ENCODE peak calls at places on chromosomes 16 and 17, in nine cellular contexts. H is SK-N-SH; Y is adrenal gland; P is transverse colon; U is effector memory CD4-positive, alpha-beta T cell; X is kidney; W is A549; G is SJCRH30; L is RWPE1. S is an unnamed sample.

GRCh38 chr16:89560413-89561194 is at the start of gene RPL13:
- DNase-seq in P (peak; percentile 95), H (peak; percentile 97), L (peak; percentile 93), W (peak; percentile 96), U (peak; percentile 86), Y (peak; percentile 96), X (peak; percentile 98), G (peak; percentile 99), S (peak; percentile 98)

GRCh38 chr17:7867881-7868329 is 10.1 kb downstream of the CYB5D1 start:
- DNase-seq in H (no peak), U (no peak), G (no peak), P (no peak), W (no peak), L (peak; percentile 72), X (no peak), Y (no peak), S (no peak)

GRCh38 chr17:46139365-46140210 is 53.6 kb downstream of the KANSL1 start:
- DNase-seq in Y (no peak), U (no peak), H (no peak), X (no peak), P (no peak), G (no peak), W (no peak), L (no peak), S (no peak)

GRCh38 chr16:9412362-9413311 is 321.2 kb downstream of the HAPSTR1 start:
- DNase-seq in P (no peak), L (no peak), U (no peak), G (no peak), Y (no peak), H (no peak), W (no peak), X (no peak), S (no peak)

GRCh38 chr16:8861563-8862308 is 7.1 kb downstream of the CARHSP1 start:
- DNase-seq in H (no peak), G (no peak), P (no peak), W (no peak), X (peak; percentile 84), L (no peak), U (no peak), Y (peak; percentile 42), S (no peak)

GRCh38 chr17:12078791-12079190 is 58.1 kb downstream of the MAP2K4 start:
- DNase-seq in Y (no peak), H (no peak), W (no peak), X (no peak), P (no peak), L (peak; percentile 55), G (peak; percentile 69), U (no peak), S (no peak)

GRCh38 chr17:72110953-72111339 is 9.9 kb upstream of the SOX9 start:
- DNase-seq in P (peak; percentile 35), H (peak; percentile 28), G (no peak), U (no peak), W (no peak), L (no peak), Y (no peak), X (no peak), S (no peak)

GRCh38 chr16:78298986-78299385 is 199.5 kb downstream of the WWOX start:
- DNase-seq in W (no peak), G (no peak), Y (no peak), U (no peak), H (no peak), X (no peak), P (no peak), L (no peak), S (no peak)

GRCh38 chr17:38707678-38708351 is 2.7 kb downstream of the MLLT6 start:
- DNase-seq in U (no peak), Y (no peak), P (no peak), W (no peak), X (no peak), L (no peak), G (no peak), H (no peak), S (no peak)

GRCh38 chr17:38705523-38705802 is 390 bp downstream of the MLLT6 start:
- DNase-seq in W (no peak), U (no peak), L (no peak), X (no peak), G (no peak), H (peak; percentile 85), P (no peak), Y (no peak), S (no peak)

GRCh38 chr17:38705803-38706624 is 941 bp downstream of the MLLT6 start:
- DNase-seq in Y (peak; percentile 70), W (peak; percentile 56), H (peak; percentile 81), G (peak; percentile 75), X (peak; percentile 86), U (peak; percentile 17), P (peak; percentile 50), L (peak; percentile 59), S (peak; percentile 44)

GRCh38 chr17:38704645-38705522 is at the start of gene MLLT6:
- DNase-seq in P (peak; percentile 83), H (peak; percentile 93), Y (peak; percentile 81), L (peak; percentile 74), X (peak; percentile 92), G (peak; percentile 77), W (peak; percentile 85), U (peak; percentile 76), S (peak; percentile 79)

DNA sequence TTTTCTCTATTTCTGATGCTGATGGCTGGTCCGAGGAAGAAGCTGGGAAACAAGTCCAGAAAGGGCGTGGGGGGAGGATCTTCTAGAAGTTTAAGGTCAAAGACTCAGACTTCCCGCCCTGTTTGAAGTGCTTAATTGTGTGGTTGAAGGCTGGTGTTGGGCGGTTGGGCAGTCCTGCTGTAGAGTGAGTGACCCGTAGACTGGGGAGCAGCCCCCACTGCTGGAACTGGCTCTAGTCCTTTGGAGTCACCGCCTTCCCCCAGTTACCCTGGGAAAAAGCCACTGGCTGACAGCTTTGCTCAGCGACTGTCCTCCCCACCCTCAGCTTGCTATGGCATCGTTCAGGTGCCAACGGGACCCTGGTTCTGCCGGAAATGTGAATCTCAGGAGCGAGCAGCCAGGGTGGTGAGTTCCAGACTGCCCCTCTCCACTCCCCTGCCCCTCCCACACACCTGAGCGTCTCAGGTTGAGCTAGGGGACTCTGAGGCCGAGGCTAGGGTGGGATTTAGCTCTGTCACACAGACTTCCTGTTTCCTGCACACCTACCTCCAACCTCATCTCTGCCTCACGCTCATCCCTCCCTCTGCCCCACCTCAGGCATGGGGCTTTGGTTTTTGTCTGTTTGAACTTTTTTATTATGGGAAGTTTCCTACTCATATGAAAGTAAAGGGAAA is 1.7 kb downstream of the MLLT6 start:
- DNase-seq in H (no peak), W (no peak), L (no peak), U (peak; percentile 33), G (no peak), P (no peak), X (peak; percentile 77), Y (peak; percentile 65), S (no peak)
- H3K27ac ChIP-seq in H (no peak overlapping the region), W (peak overlapping the region; percentile 82), L (peak overlapping the region; percentile 93), U (peak overlapping the region; percentile 69), G (no peak overlapping the region), P (peak overlapping the region; percentile 99), X (peak overlapping the region; percentile 87), Y (peak overlapping the region; percentile 32), S (no peak overlapping the region)

GRCh38 chr17:29572691-29573557 is 4.4 kb downstream of the TP53I13 start:
- DNase-seq in Y (peak; percentile 49), U (peak; percentile 18), L (no peak), X (peak; percentile 90), P (peak; percentile 53), H (peak; percentile 89), G (no peak), W (no peak), S (peak; percentile 66)

GRCh38 chr17:29570521-29570920 is 2.0 kb downstream of the TP53I13 start:
- DNase-seq in H (no peak), P (peak; percentile 49), L (no peak), Y (no peak), U (no peak), G (no peak), W (no peak), X (peak; percentile 35), S (no peak)

GRCh38 chr17:29573558-29573870 is 5.0 kb downstream of the TP53I13 start:
- DNase-seq in G (no peak), P (no peak), L (no peak), H (no peak), X (peak; percentile 69), Y (peak; percentile 7), U (no peak), W (no peak), S (no peak)

GRCh38 chr17:29571486-29571882 is 3.0 kb downstream of the TP53I13 start:
- DNase-seq in P (no peak), H (no peak), W (no peak), L (no peak), U (no peak), X (no peak), G (no peak), Y (no peak), S (no peak)

GRCh38 chr17:29571883-29572681 is 3.6 kb downstream of the TP53I13 start:
- DNase-seq in U (no peak), G (no peak), W (no peak), X (peak; percentile 78), P (peak; percentile 12), L (no peak), Y (no peak), H (peak; percentile 68), S (no peak)
- H3K27ac ChIP-seq in U (no peak overlapping the region), G (no peak overlapping the region), W (no peak overlapping the region), X (no peak overlapping the region), P (no peak overlapping the region), L (peak overlapping the region; percentile 99), Y (peak overlapping the region; percentile 44), H (no peak overlapping the region), S (no peak overlapping the region)

DNA sequence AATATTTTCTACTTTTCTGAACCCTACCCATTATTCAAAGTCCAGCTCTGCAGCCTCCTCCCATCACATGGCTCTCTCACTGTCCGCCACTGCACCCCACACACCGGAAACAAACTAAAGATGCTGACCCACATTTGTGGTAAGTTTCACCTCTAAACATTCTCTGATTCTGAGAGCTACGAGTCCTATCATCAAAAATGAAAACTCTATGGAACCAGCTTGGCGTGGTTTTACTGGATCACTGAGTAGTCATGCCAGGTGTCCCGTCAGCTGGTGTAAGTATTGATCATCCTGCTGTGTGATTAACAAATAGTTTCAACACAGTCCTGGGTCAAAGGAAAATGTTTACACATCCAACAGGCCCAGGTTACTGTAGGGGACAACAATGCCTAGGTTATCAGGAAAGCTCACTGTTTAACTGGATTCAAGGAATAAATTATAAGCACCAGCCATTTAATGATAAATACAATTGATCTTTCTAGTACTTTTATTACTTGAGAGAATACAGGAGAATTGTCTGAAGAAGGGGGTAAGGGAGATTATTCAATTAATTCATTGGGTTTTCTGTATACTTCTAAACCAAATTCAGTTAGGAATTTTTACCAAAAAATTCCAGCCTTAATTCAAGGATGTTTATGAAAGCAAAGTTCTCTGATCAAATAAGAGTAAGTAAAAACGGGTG is 33.9 kb downstream of the CYTH1 start:
- DNase-seq in L (no peak), U (no peak), H (no peak), P (peak; percentile 46), G (no peak), W (no peak), X (no peak), Y (no peak), S (no peak)
- H3K27ac ChIP-seq in L (peak overlapping the region; percentile 91), U (peak overlapping the region; percentile 87), H (no peak overlapping the region), P (peak overlapping the region; percentile 73), G (no peak overlapping the region), W (no peak overlapping the region), X (peak overlapping the region; percentile 68), Y (no peak overlapping the region), S (no peak overlapping the region)

DNA sequence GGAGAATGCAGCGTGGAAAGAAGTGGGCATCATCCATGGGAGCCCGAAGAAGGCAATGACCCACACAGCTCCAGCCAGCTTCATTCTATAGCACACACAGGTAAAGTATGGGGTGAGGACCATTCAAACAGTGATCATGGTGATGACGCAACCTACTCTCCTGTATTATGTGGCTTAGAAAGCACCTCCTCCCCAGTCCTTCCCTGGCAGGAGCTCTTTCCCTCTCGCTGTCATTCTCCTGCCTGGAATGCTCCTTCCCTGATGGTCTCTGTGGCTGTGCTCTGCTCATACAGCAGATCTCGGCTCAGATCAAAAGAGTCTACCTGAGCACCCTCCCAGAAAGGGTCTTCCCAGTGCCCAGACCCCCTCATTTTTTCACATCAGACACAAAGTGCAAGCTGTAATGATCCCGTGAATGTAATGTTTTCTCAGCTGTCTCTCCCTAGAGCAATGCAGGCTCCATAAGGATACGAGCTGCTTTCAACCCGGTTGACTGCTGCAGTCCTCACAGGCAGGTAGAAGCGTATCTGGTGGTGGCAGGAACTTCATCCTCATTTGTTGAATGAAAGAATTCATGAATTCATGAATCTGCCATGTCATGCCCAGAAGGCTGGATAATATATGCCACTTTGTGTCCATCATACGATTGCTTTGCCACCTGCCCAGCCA is 248.8 kb downstream of the HS3ST3A1 start:
- DNase-seq in P (no peak), G (no peak), H (no peak), U (no peak), L (no peak), Y (no peak), W (no peak), X (no peak), S (no peak)
- H3K27ac ChIP-seq in P (no peak overlapping the region), G (no peak overlapping the region), H (peak overlapping the region; percentile 80), U (no peak overlapping the region), L (no peak overlapping the region), Y (no peak overlapping the region), W (no peak overlapping the region), X (no peak overlapping the region), S (no peak overlapping the region)

S was measured in A673.